ENCODE peak calls at places on chromosomes 13 and 19, in eight cellular contexts. J is KBM-7; R is naive thymus-derived CD8-positive, alpha-beta T cell; V is NCI-H2107; Z is posterior vena cava; A is hypothalamus; X is AG08396; N is hippocampal formation. I is an unnamed sample.

GRCh38 chr13:108276060-108276459 is 6.5 kb downstream of the TNFSF13B start:
- DNase-seq in A (no peak), R (no peak), X (no peak), J (no peak), V (no peak), Z (peak), N (no peak), I (no peak)

GRCh38 chr13:73684286-73684685 is 449.9 kb downstream of the KLF12 start:
- DNase-seq in X (no peak), N (no peak), Z (no peak), A (no peak), J (no peak), R (no peak), V (no peak), I (no peak)

GRCh38 chr13:20689291-20689690 is 14.2 kb upstream of the IL17D start:
- DNase-seq in A (no peak), N (no peak), X (no peak), J (no peak), V (no peak), Z (no peak), R (no peak), I (no peak)

GRCh38 chr13:44768233-44768632 is 192.1 kb upstream of the TSC22D1 start:
- DNase-seq in J (peak), V (no peak), N (no peak), X (no peak), R (no peak), Z (no peak), A (no peak), I (no peak)

GRCh38 chr19:45601524-45602522 is at the start of gene GPR4:
- DNase-seq in J (no peak), A (no peak), N (no peak), Z (no peak), X (no peak), R (no peak), V (no peak), I (no peak)

GRCh38 chr13:44768775-44769578 is 192.8 kb upstream of the TSC22D1 start:
- DNase-seq in J (peak), V (no peak), Z (no peak), X (no peak), N (no peak), A (no peak), R (no peak), I (no peak)

GRCh38 chr13:80577285-80577684 is 236.4 kb upstream of the SPRY2 start:
- DNase-seq in Z (no peak), X (no peak), V (no peak), R (no peak), A (no peak), N (no peak), J (no peak), I (no peak)

GRCh38 chr13:111474136-111475002 is 153.9 kb downstream of the TEX29 start:
- DNase-seq in X (peak), N (peak), A (no peak), Z (peak), V (peak), R (no peak), J (peak), I (peak)

GRCh38 chr13:24652346-24652745 is 27.9 kb upstream of the ATP12A start:
- DNase-seq in X (no peak), R (no peak), N (no peak), Z (peak), V (no peak), J (no peak), A (no peak), I (no peak)

GRCh38 chr19:15038304-15038703 is 11.0 kb upstream of the CASP14 start:
- DNase-seq in Z (no peak), J (no peak), R (no peak), V (no peak), A (no peak), N (no peak), X (no peak), I (no peak)

GRCh38 chr13:104181526-104182231 is 1115.5 kb upstream of the SLC10A2 start:
- DNase-seq in A (no peak), X (no peak), Z (no peak), V (no peak), J (no peak), N (no peak), R (no peak), I (no peak)